ENCODE peak calls at places on chromosomes 11 and 22, in five cellular contexts. Z is CD4-positive, CD25-positive, alpha-beta regulatory T cell; C is activated naive CD4-positive, alpha-beta T cell; A is stimulated activated CD8-positive, alpha-beta memory T cell treated with anti-CD3 and anti-CD28 coated beads, Interleukin-15, amount 100 ng/mL, for 24 hours; B is fibroblast of villous mesenchyme. K is an unnamed sample.

GRCh38 chr11:720642-721346 is 14.8 kb downstream of the EPS8L2 start:
- DNase-seq in Z (no peak), C (peak), A (no peak), B (peak), K (peak)

GRCh38 chr11:75625970-75626691 is 42.7 kb downstream of the MAP6 start:
- DNase-seq in Z (no peak), C (no peak), A (no peak), B (peak), K (no peak)

GRCh38 chr11:1532606-1533341 is 39.3 kb downstream of the DUSP8 start:
- DNase-seq in Z (no peak), C (no peak), A (no peak), B (no peak), K (no peak)

GRCh38 chr11:86984701-86985100 is 29.5 kb upstream of the FZD4 start:
- DNase-seq in Z (no peak), C (no peak), A (no peak), B (no peak), K (no peak)

GRCh38 chr11:313787-314547 is at the start of gene IFITM1:
- DNase-seq in Z (peak), C (peak), A (no peak), B (peak), K (no peak)

GRCh38 chr11:27279491-27279890 is 83.5 kb downstream of the CCDC34 start:
- DNase-seq in Z (no peak), C (no peak), A (no peak), B (no peak), K (no peak)

GRCh38 chr22:33906954-33907353 is 13.3 kb downstream of the LARGE1 start:
- DNase-seq in Z (no peak), C (no peak), A (no peak), B (no peak), K (no peak)

GRCh38 chr11:88384678-88385015 is 47.1 kb upstream of the CTSC start:
- DNase-seq in Z (no peak), C (no peak), A (no peak), B (peak), K (no peak)